ENCODE peak calls at places on chromosomes 5 and 9, in seven cellular contexts. One of them, this sample, is unnamed.

GRCh38 chr5:1793966-1794895 is 5.4 kb downstream of the MRPL36 start:
- DNase-seq in A549: no peak
- DNase-seq in SK-N-SH: no peak
- DNase-seq in AG04450: peak; percentile 76
- DNase-seq in heart right ventricle: no peak
- DNase-seq in mesenchymal stem cell: peak; percentile 59
- DNase-seq in cardiac muscle cell: peak; percentile 81
- DNase-seq in this sample: no peak

GRCh38 chr5:17058438-17058837 is 122.3 kb upstream of the MYO10 start:
- DNase-seq in heart right ventricle: no peak
- DNase-seq in SK-N-SH: no peak
- DNase-seq in mesenchymal stem cell: no peak
- DNase-seq in AG04450: no peak
- DNase-seq in cardiac muscle cell: no peak
- DNase-seq in A549: peak; percentile 71
- DNase-seq in this sample: no peak

GRCh38 chr5:57566914-57567313 is 84.3 kb upstream of the ACTBL2 start:
- DNase-seq in SK-N-SH: no peak
- DNase-seq in cardiac muscle cell: peak; percentile 92
- DNase-seq in AG04450: peak; percentile 57
- DNase-seq in A549: no peak
- DNase-seq in heart right ventricle: no peak
- DNase-seq in mesenchymal stem cell: peak; percentile 97
- DNase-seq in this sample: no peak

GRCh38 chr9:133738039-133738805 is at the start of gene SARDH:
- DNase-seq in SK-N-SH: peak; percentile 98
- DNase-seq in mesenchymal stem cell: peak; percentile 79
- DNase-seq in A549: no peak
- DNase-seq in cardiac muscle cell: peak; percentile 72
- DNase-seq in heart right ventricle: peak; percentile 51
- DNase-seq in AG04450: no peak
- DNase-seq in this sample: no peak

GRCh38 chr5:139256820-139257219 is 36.7 kb upstream of the MATR3 start:
- DNase-seq in mesenchymal stem cell: no peak
- DNase-seq in SK-N-SH: no peak
- DNase-seq in cardiac muscle cell: no peak
- DNase-seq in AG04450: no peak
- DNase-seq in heart right ventricle: no peak
- DNase-seq in A549: no peak
- DNase-seq in this sample: no peak

GRCh38 chr9:124559871-124560270 is 52.7 kb upstream of the NR5A1 start:
- DNase-seq in A549: no peak
- DNase-seq in cardiac muscle cell: peak; percentile 40
- DNase-seq in heart right ventricle: no peak
- DNase-seq in AG04450: peak; percentile 68
- DNase-seq in mesenchymal stem cell: peak; percentile 64
- DNase-seq in SK-N-SH: no peak
- DNase-seq in this sample: no peak

GRCh38 chr9:5820425-5820824 is 12.5 kb downstream of the ERMP1 start:
- DNase-seq in heart right ventricle: no peak
- DNase-seq in mesenchymal stem cell: no peak
- DNase-seq in cardiac muscle cell: no peak
- DNase-seq in AG04450: no peak
- DNase-seq in SK-N-SH: no peak
- DNase-seq in A549: no peak
- DNase-seq in this sample: no peak

GRCh38 chr5:92861531-92862285 is 719.3 kb downstream of the NR2F1-AS1 start:
- DNase-seq in SK-N-SH: no peak
- DNase-seq in A549: no peak
- DNase-seq in heart right ventricle: no peak
- DNase-seq in AG04450: no peak
- DNase-seq in cardiac muscle cell: no peak
- DNase-seq in mesenchymal stem cell: no peak
- DNase-seq in this sample: no peak

GRCh38 chr5:151745071-151745705 is 13.2 kb downstream of the ATOX1 start:
- DNase-seq in mesenchymal stem cell: peak; percentile 89
- DNase-seq in cardiac muscle cell: peak; percentile 76
- DNase-seq in AG04450: peak; percentile 29
- DNase-seq in SK-N-SH: no peak
- DNase-seq in A549: no peak
- DNase-seq in heart right ventricle: no peak
- DNase-seq in this sample: peak; percentile 50

GRCh38 chr9:129648764-129649115 is 6.8 kb upstream of the ASB6 start:
- DNase-seq in SK-N-SH: no peak
- DNase-seq in A549: no peak
- DNase-seq in mesenchymal stem cell: no peak
- DNase-seq in heart right ventricle: no peak
- DNase-seq in cardiac muscle cell: no peak
- DNase-seq in AG04450: no peak
- DNase-seq in this sample: no peak

GRCh38 chr5:10091701-10092100 is 158.0 kb downstream of the ATPSCKMT start:
- DNase-seq in SK-N-SH: no peak
- DNase-seq in mesenchymal stem cell: no peak
- DNase-seq in heart right ventricle: no peak
- DNase-seq in cardiac muscle cell: no peak
- DNase-seq in AG04450: no peak
- DNase-seq in A549: no peak
- DNase-seq in this sample: no peak

GRCh38 chr9:136835162-136835931 is 6.9 kb upstream of the AJM1 start:
- DNase-seq in cardiac muscle cell: no peak
- DNase-seq in mesenchymal stem cell: no peak
- DNase-seq in AG04450: no peak
- DNase-seq in SK-N-SH: no peak
- DNase-seq in A549: no peak
- DNase-seq in heart right ventricle: no peak
- DNase-seq in this sample: no peak

GRCh38 chr5:78985407-78986223 is 505 bp upstream of the ARSB start:
- DNase-seq in SK-N-SH: peak; percentile 43
- DNase-seq in AG04450: peak; percentile 4
- DNase-seq in cardiac muscle cell: peak; percentile 38
- DNase-seq in mesenchymal stem cell: peak; percentile 60
- DNase-seq in heart right ventricle: peak; percentile 44
- DNase-seq in A549: peak; percentile 68
- DNase-seq in this sample: peak; percentile 50

GRCh38 chr5:50853151-50853550 is 186.7 kb downstream of the PARP8 start:
- DNase-seq in AG04450: no peak
- DNase-seq in SK-N-SH: no peak
- DNase-seq in cardiac muscle cell: no peak
- DNase-seq in mesenchymal stem cell: no peak
- DNase-seq in A549: no peak
- DNase-seq in heart right ventricle: peak; percentile 16
- DNase-seq in this sample: no peak

GRCh38 chr5:132270345-132270685 is 12.8 kb downstream of the PDLIM4 start:
- DNase-seq in heart right ventricle: peak; percentile 1
- DNase-seq in mesenchymal stem cell: no peak
- DNase-seq in A549: no peak
- DNase-seq in AG04450: no peak
- DNase-seq in cardiac muscle cell: no peak
- DNase-seq in SK-N-SH: no peak
- DNase-seq in this sample: no peak

GRCh38 chr9:112059145-112059979 is 115.7 kb downstream of the SUSD1 start:
- DNase-seq in SK-N-SH: no peak
- DNase-seq in A549: peak; percentile 89
- DNase-seq in mesenchymal stem cell: peak; percentile 94
- DNase-seq in cardiac muscle cell: peak; percentile 68
- DNase-seq in heart right ventricle: no peak
- DNase-seq in AG04450: peak; percentile 34
- DNase-seq in this sample: peak; percentile 22

GRCh38 chr9:90523953-90524352 is 118.7 kb downstream of the DIRAS2 start:
- DNase-seq in A549: no peak
- DNase-seq in AG04450: no peak
- DNase-seq in mesenchymal stem cell: no peak
- DNase-seq in heart right ventricle: no peak
- DNase-seq in SK-N-SH: peak; percentile 2
- DNase-seq in cardiac muscle cell: no peak
- DNase-seq in this sample: no peak

GRCh38 chr9:98429613-98430012 is 174.2 kb upstream of the TBC1D2 start:
- DNase-seq in cardiac muscle cell: peak; percentile 87
- DNase-seq in mesenchymal stem cell: peak; percentile 32
- DNase-seq in AG04450: peak; percentile 16
- DNase-seq in A549: no peak
- DNase-seq in heart right ventricle: no peak
- DNase-seq in SK-N-SH: no peak
- DNase-seq in this sample: no peak

GRCh38 chr9:131436865-131437271 is 43.0 kb downstream of the PRRC2B start:
- DNase-seq in cardiac muscle cell: no peak
- DNase-seq in heart right ventricle: no peak
- DNase-seq in mesenchymal stem cell: no peak
- DNase-seq in A549: no peak
- DNase-seq in SK-N-SH: no peak
- DNase-seq in AG04450: no peak
- DNase-seq in this sample: no peak

GRCh38 chr5:68339921-68340321 is 124.4 kb downstream of the PIK3R1 start:
- DNase-seq in A549: no peak
- DNase-seq in AG04450: no peak
- DNase-seq in mesenchymal stem cell: peak; percentile 37
- DNase-seq in SK-N-SH: no peak
- DNase-seq in heart right ventricle: no peak
- DNase-seq in cardiac muscle cell: peak; percentile 25
- DNase-seq in this sample: no peak

GRCh38 chr5:125476888-125477585 is 730.6 kb upstream of the ZNF608 start:
- DNase-seq in SK-N-SH: no peak
- DNase-seq in cardiac muscle cell: peak; percentile 55
- DNase-seq in A549: no peak
- DNase-seq in mesenchymal stem cell: no peak
- DNase-seq in heart right ventricle: no peak
- DNase-seq in AG04450: no peak
- DNase-seq in this sample: no peak

GRCh38 chr5:78649220-78649700 is 688 bp upstream of the LHFPL2 start:
- DNase-seq in cardiac muscle cell: peak; percentile 51
- DNase-seq in heart right ventricle: no peak
- DNase-seq in AG04450: no peak
- DNase-seq in A549: peak; percentile 36
- DNase-seq in SK-N-SH: peak; percentile 49
- DNase-seq in mesenchymal stem cell: peak; percentile 33
- DNase-seq in this sample: no peak

GRCh38 chr9:4490705-4491620 is 695 bp downstream of the SLC1A1 start:
- DNase-seq in AG04450: no peak
- DNase-seq in cardiac muscle cell: no peak
- DNase-seq in mesenchymal stem cell: peak; percentile 16
- DNase-seq in SK-N-SH: peak; percentile 58
- DNase-seq in heart right ventricle: no peak
- DNase-seq in A549: no peak
- DNase-seq in this sample: peak; percentile 45

GRCh38 chr9:22129134-22129533 is 120.0 kb upstream of the CDKN2B start:
- DNase-seq in mesenchymal stem cell: no peak
- DNase-seq in cardiac muscle cell: no peak
- DNase-seq in A549: peak; percentile 46
- DNase-seq in AG04450: no peak
- DNase-seq in SK-N-SH: no peak
- DNase-seq in heart right ventricle: no peak
- DNase-seq in this sample: no peak

GRCh38 chr9:91131433-91131839 is 230.3 kb downstream of the AUH start:
- DNase-seq in heart right ventricle: no peak
- DNase-seq in SK-N-SH: no peak
- DNase-seq in mesenchymal stem cell: peak; percentile 97
- DNase-seq in cardiac muscle cell: peak; percentile 90
- DNase-seq in AG04450: peak; percentile 92
- DNase-seq in A549: peak; percentile 69
- DNase-seq in this sample: no peak

DNA sequence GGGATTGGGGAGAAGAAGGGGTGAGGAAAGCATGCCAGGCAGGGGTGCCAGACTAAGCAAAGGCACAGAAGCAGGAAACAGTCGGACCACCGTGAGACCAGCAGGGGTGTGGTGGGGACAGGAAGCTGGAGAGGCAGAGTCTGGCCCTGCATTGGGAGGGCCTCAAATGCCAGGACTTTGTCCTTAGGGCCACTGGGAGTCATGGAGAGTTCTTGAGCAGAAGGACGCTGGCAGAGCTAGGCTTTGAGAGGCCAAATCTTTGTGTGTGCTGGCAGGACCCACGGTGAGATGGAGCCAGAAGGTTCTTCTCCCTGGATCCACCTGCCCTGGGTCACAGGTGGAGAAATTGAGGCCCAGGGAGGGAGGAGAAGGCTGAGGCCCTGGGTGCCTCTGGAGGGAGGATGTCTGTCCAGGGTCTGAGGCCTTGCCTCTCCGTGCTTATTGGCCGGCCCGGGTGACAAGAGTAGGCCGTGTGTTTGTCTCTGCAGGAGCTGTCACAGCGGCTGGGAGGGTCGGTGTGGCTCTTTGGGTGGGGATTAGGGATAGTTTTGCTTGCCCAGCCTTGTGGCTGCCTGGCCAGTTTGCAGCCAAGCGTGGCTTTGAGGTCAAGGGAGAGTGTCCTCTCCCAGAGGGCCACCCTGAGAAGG is 1.8 kb upstream of the ENG start:
- DNase-seq in heart right ventricle: no peak
- DNase-seq in cardiac muscle cell: no peak
- DNase-seq in SK-N-SH: no peak
- DNase-seq in AG04450: no peak
- DNase-seq in A549: no peak
- DNase-seq in mesenchymal stem cell: no peak
- DNase-seq in this sample: no peak
- H3K27ac ChIP-seq in heart right ventricle: peak overlapping the region; percentile 99
- H3K27ac ChIP-seq in cardiac muscle cell: no peak overlapping the region
- H3K27ac ChIP-seq in SK-N-SH: no peak overlapping the region
- H3K27ac ChIP-seq in AG04450: no peak overlapping the region
- H3K27ac ChIP-seq in A549: no peak overlapping the region
- H3K27ac ChIP-seq in mesenchymal stem cell: no peak overlapping the region
- H3K27ac ChIP-seq in this sample: no peak overlapping the region

DNA sequence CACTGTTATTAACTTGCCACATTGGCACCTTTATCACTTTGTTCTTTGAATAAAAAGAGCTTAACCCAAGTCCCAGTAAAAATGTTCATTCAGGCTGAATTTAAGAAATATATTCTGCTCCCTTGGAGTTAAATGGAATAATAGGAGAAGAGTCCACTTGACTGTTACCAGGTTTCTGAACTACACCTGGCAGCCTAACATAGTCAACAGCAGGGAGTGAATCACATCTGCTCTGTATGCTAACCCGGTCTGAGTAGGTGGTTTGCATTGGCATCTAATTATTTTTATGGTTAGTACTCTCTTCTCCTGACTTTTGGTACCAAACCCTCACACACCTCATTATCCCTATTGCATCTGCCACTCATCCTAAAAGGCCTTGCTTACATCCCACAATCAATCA is 86.7 kb downstream of the STK32A start:
- DNase-seq in SK-N-SH: no peak
- DNase-seq in cardiac muscle cell: no peak
- DNase-seq in AG04450: no peak
- DNase-seq in A549: no peak
- DNase-seq in heart right ventricle: no peak
- DNase-seq in mesenchymal stem cell: no peak
- DNase-seq in this sample: no peak
- H3K27ac ChIP-seq in SK-N-SH: no peak overlapping the region
- H3K27ac ChIP-seq in cardiac muscle cell: no peak overlapping the region
- H3K27ac ChIP-seq in AG04450: no peak overlapping the region
- H3K27ac ChIP-seq in A549: no peak overlapping the region
- H3K27ac ChIP-seq in heart right ventricle: no peak overlapping the region
- H3K27ac ChIP-seq in mesenchymal stem cell: no peak overlapping the region
- H3K27ac ChIP-seq in this sample: no peak overlapping the region

GRCh38 chr5:141729387-141730006 is 47.5 kb upstream of the ARAP3 start:
- DNase-seq in SK-N-SH: peak; percentile 78
- DNase-seq in A549: no peak
- DNase-seq in AG04450: no peak
- DNase-seq in heart right ventricle: no peak
- DNase-seq in cardiac muscle cell: no peak
- DNase-seq in mesenchymal stem cell: no peak
- DNase-seq in this sample: peak; percentile 28
- H3K27ac ChIP-seq in SK-N-SH: peak overlapping the region; percentile 96
- H3K27ac ChIP-seq in A549: no peak overlapping the region
- H3K27ac ChIP-seq in AG04450: no peak overlapping the region
- H3K27ac ChIP-seq in heart right ventricle: no peak overlapping the region
- H3K27ac ChIP-seq in cardiac muscle cell: no peak overlapping the region
- H3K27ac ChIP-seq in mesenchymal stem cell: no peak overlapping the region
- H3K27ac ChIP-seq in this sample: no peak overlapping the region

GRCh38 chr5:134851307-134851923 is 5.6 kb downstream of the C5orf24 start:
- DNase-seq in A549: peak; percentile 57
- DNase-seq in AG04450: no peak
- DNase-seq in SK-N-SH: peak; percentile 40
- DNase-seq in cardiac muscle cell: peak; percentile 71
- DNase-seq in mesenchymal stem cell: peak; percentile 44
- DNase-seq in heart right ventricle: no peak
- DNase-seq in this sample: no peak
- H3K27ac ChIP-seq in A549: peak overlapping the region; percentile 8
- H3K27ac ChIP-seq in AG04450: peak overlapping the region; percentile 57
- H3K27ac ChIP-seq in SK-N-SH: peak overlapping the region; percentile 3
- H3K27ac ChIP-seq in cardiac muscle cell: no peak overlapping the region
- H3K27ac ChIP-seq in mesenchymal stem cell: peak overlapping the region; percentile 73
- H3K27ac ChIP-seq in heart right ventricle: no peak overlapping the region
- H3K27ac ChIP-seq in this sample: no peak overlapping the region

This sample was measured in caudate nucleus.